ENCODE peak calls at places on chromosomes 13 and 19, in four cellular contexts. F, Z, M and U are unnamed samples.

GRCh38 chr13:61727714-61728275 is 312.1 kb upstream of the PCDH20 start:
- DNase-seq in F (no peak), Z (no peak), M (no peak), U (no peak)

GRCh38 chr19:1035998-1036621 is 3.8 kb upstream of the ABCA7 start:
- DNase-seq in F (peak), Z (no peak), M (no peak), U (no peak)

GRCh38 chr13:30713133-30713532 is 22.2 kb upstream of the ALOX5AP start:
- DNase-seq in F (no peak), Z (peak), M (no peak), U (peak)

GRCh38 chr19:40803857-40804782 is 5.1 kb downstream of the EGLN2 start:
- DNase-seq in F (peak), Z (peak), M (no peak), U (no peak)

GRCh38 chr13:61255035-61255796 is 160.4 kb downstream of the PCDH20 start:
- DNase-seq in F (no peak), Z (no peak), M (no peak), U (no peak)

GRCh38 chr13:84096221-84096620 is 213.9 kb upstream of the SLITRK1 start:
- DNase-seq in F (no peak), Z (no peak), M (no peak), U (no peak)

GRCh38 chr13:92355213-92355612 is 871.4 kb upstream of the GPC6 start:
- DNase-seq in F (no peak), Z (peak), M (no peak), U (no peak)

GRCh38 chr13:104837756-104838155 is 1697.7 kb downstream of the EFNB2 start:
- DNase-seq in F (no peak), Z (no peak), M (no peak), U (no peak)

GRCh38 chr13:27770809-27771208 is 21.5 kb upstream of the GSX1 start:
- DNase-seq in F (no peak), Z (no peak), M (no peak), U (no peak)

GRCh38 chr19:23314505-23315241 is 64.5 kb upstream of the ZNF724 start:
- DNase-seq in F (no peak), Z (no peak), M (no peak), U (no peak)

GRCh38 chr13:93680329-93680728 is 453.7 kb downstream of the GPC6 start:
- DNase-seq in F (no peak), Z (no peak), M (no peak), U (no peak)

GRCh38 chr13:37047032-37047431 is 12.5 kb downstream of the SUPT20H start:
- DNase-seq in F (no peak), Z (no peak), M (no peak), U (no peak)

GRCh38 chr19:51724543-51724942 is 752 bp upstream of the HAS1 start:
- DNase-seq in F (no peak), Z (no peak), M (no peak), U (no peak)

GRCh38 chr13:25753976-25754375 is 297.8 kb downstream of the SHISA2 start:
- DNase-seq in F (no peak), Z (no peak), M (no peak), U (no peak)

GRCh38 chr13:75395056-75395455 is 86.9 kb downstream of the TBC1D4 start:
- DNase-seq in F (no peak), Z (peak), M (no peak), U (no peak)

GRCh38 chr13:44576396-44577235 is 486 bp upstream of the TSC22D1 start:
- DNase-seq in F (peak), Z (peak), M (peak), U (peak)

GRCh38 chr19:47240996-47241918 is 10.3 kb upstream of the BBC3 start:
- DNase-seq in F (peak), Z (no peak), M (peak), U (peak)

GRCh38 chr19:16589917-16590316 is 17.7 kb upstream of the SLC35E1 start:
- DNase-seq in F (peak), Z (no peak), M (no peak), U (peak)

GRCh38 chr19:35344511-35345031 is 3.1 kb upstream of the FFAR1 start:
- DNase-seq in F (peak), Z (no peak), M (no peak), U (no peak)

GRCh38 chr13:52085416-52085815 is 43.5 kb downstream of the NEK5 start:
- DNase-seq in F (no peak), Z (no peak), M (no peak), U (no peak)

GRCh38 chr19:35513231-35513974 is at the start of gene DMKN:
- DNase-seq in F (no peak), Z (no peak), M (no peak), U (peak)

GRCh38 chr19:14561832-14562351 is 10.0 kb downstream of the NDUFB7 start:
- DNase-seq in F (no peak), Z (no peak), M (no peak), U (no peak)

GRCh38 chr19:41174297-41174928 is 18.6 kb upstream of the CYP2S1 start:
- DNase-seq in F (peak), Z (no peak), M (no peak), U (no peak)

GRCh38 chr13:60720590-60720989 is 323.6 kb downstream of the TDRD3 start:
- DNase-seq in F (no peak), Z (no peak), M (no peak), U (no peak)

GRCh38 chr13:21232196-21232595 is 55.7 kb downstream of the MRPL57 start:
- DNase-seq in F (no peak), Z (no peak), M (no peak), U (no peak)

GRCh38 chr13:33817513-33817842 is 471 bp upstream of the RFC3 start:
- DNase-seq in F (no peak), Z (no peak), M (no peak), U (no peak)

GRCh38 chr13:84870190-84870589 is 929.0 kb downstream of the SLITRK6 start:
- DNase-seq in F (no peak), Z (peak), M (no peak), U (no peak)

GRCh38 chr19:37551123-37551993 is 43.2 kb downstream of the ZNF571 start:
- DNase-seq in F (peak), Z (no peak), M (peak), U (no peak)

GRCh38 chr13:80235131-80235530 is 105.8 kb downstream of the SPRY2 start:
- DNase-seq in F (no peak), Z (no peak), M (no peak), U (no peak)

GRCh38 chr13:49683489-49683888 is 7.8 kb downstream of the EBPL start:
- DNase-seq in F (no peak), Z (no peak), M (no peak), U (no peak)

GRCh38 chr19:12666305-12667048 is at the start of the genes MAN2B1 and WDR83:
- DNase-seq in F (peak), Z (peak), M (peak), U (peak)

GRCh38 chr13:46603165-46603603 is 50.2 kb downstream of the LRCH1 start:
- DNase-seq in F (no peak), Z (no peak), M (no peak), U (no peak)

GRCh38 chr19:36685835-36686234 is 1.6 kb upstream of the ZNF567 start:
- DNase-seq in F (no peak), Z (no peak), M (no peak), U (no peak)

GRCh38 chr13:112767506-112768471 is 78.0 kb downstream of the ATP11A start:
- DNase-seq in F (no peak), Z (no peak), M (no peak), U (peak)

GRCh38 chr13:59425211-59425721 is 738.5 kb downstream of the DIAPH3 start:
- DNase-seq in F (no peak), Z (no peak), M (no peak), U (no peak)

GRCh38 chr19:49489601-49490167 is 2.3 kb downstream of the RPL13A start:
- DNase-seq in F (no peak), Z (no peak), M (no peak), U (no peak)

GRCh38 chr19:38686530-38686888 is 39.1 kb downstream of the ACTN4 start:
- DNase-seq in F (no peak), Z (peak), M (no peak), U (no peak)

GRCh38 chr19:15285896-15286591 is 46.3 kb downstream of the BRD4 start:
- DNase-seq in F (no peak), Z (no peak), M (no peak), U (no peak)

GRCh38 chr13:26053418-26053980 is 1.7 kb upstream of the SHISA2 start:
- DNase-seq in F (no peak), Z (no peak), M (no peak), U (no peak)

GRCh38 chr13:20131057-20131832 is 29.6 kb downstream of the GJA3 start:
- DNase-seq in F (no peak), Z (no peak), M (no peak), U (no peak)